ENCODE peak calls at places on chromosomes 5 and 9, in seven cellular contexts. One of them, this sample, is unnamed.

GRCh38 chr9:16821344-16821743 is 49.1 kb downstream of the BNC2 start:
- DNase-seq in NCI-H524 treated with DMSO at 0.1 percent for 48 hours: no peak
- DNase-seq in activated naive CD4-positive, alpha-beta T cell: no peak
- DNase-seq in foreskin fibroblast: no peak
- DNase-seq in left colon: no peak
- DNase-seq in NCI-H2081: no peak
- DNase-seq in D341Med: no peak
- DNase-seq in this sample: no peak

GRCh38 chr9:130002320-130002719 is 40.7 kb downstream of the FNBP1 start:
- DNase-seq in D341Med: no peak
- DNase-seq in left colon: no peak
- DNase-seq in NCI-H2081: no peak
- DNase-seq in NCI-H524 treated with DMSO at 0.1 percent for 48 hours: no peak
- DNase-seq in foreskin fibroblast: no peak
- DNase-seq in activated naive CD4-positive, alpha-beta T cell: no peak
- DNase-seq in this sample: no peak

GRCh38 chr5:159017787-159018186 is 81.9 kb downstream of the EBF1 start:
- DNase-seq in NCI-H524 treated with DMSO at 0.1 percent for 48 hours: no peak
- DNase-seq in foreskin fibroblast: peak
- DNase-seq in NCI-H2081: peak
- DNase-seq in left colon: no peak
- DNase-seq in D341Med: no peak
- DNase-seq in activated naive CD4-positive, alpha-beta T cell: no peak
- DNase-seq in this sample: peak

GRCh38 chr5:122101636-122102285 is 23.7 kb upstream of the LOX start:
- DNase-seq in NCI-H2081: peak
- DNase-seq in NCI-H524 treated with DMSO at 0.1 percent for 48 hours: no peak
- DNase-seq in left colon: no peak
- DNase-seq in activated naive CD4-positive, alpha-beta T cell: no peak
- DNase-seq in D341Med: no peak
- DNase-seq in foreskin fibroblast: peak
- DNase-seq in this sample: no peak

GRCh38 chr5:126098330-126099017 is 324.7 kb upstream of the GRAMD2B start:
- DNase-seq in D341Med: no peak
- DNase-seq in NCI-H2081: no peak
- DNase-seq in activated naive CD4-positive, alpha-beta T cell: no peak
- DNase-seq in foreskin fibroblast: peak
- DNase-seq in NCI-H524 treated with DMSO at 0.1 percent for 48 hours: no peak
- DNase-seq in left colon: no peak
- DNase-seq in this sample: no peak

GRCh38 chr5:78615697-78616096 is 32.9 kb downstream of the LHFPL2 start:
- DNase-seq in foreskin fibroblast: no peak
- DNase-seq in activated naive CD4-positive, alpha-beta T cell: no peak
- DNase-seq in NCI-H2081: no peak
- DNase-seq in NCI-H524 treated with DMSO at 0.1 percent for 48 hours: no peak
- DNase-seq in left colon: no peak
- DNase-seq in D341Med: no peak
- DNase-seq in this sample: no peak

GRCh38 chr9:129624947-129625346 is 1.0 kb upstream of the NTMT1 start:
- DNase-seq in foreskin fibroblast: no peak
- DNase-seq in D341Med: no peak
- DNase-seq in left colon: no peak
- DNase-seq in NCI-H524 treated with DMSO at 0.1 percent for 48 hours: no peak
- DNase-seq in activated naive CD4-positive, alpha-beta T cell: no peak
- DNase-seq in NCI-H2081: peak
- DNase-seq in this sample: no peak

GRCh38 chr5:5418764-5419163 is 3.7 kb upstream of the ICE1 start:
- DNase-seq in NCI-H2081: no peak
- DNase-seq in activated naive CD4-positive, alpha-beta T cell: no peak
- DNase-seq in NCI-H524 treated with DMSO at 0.1 percent for 48 hours: peak
- DNase-seq in D341Med: no peak
- DNase-seq in left colon: peak
- DNase-seq in foreskin fibroblast: no peak
- DNase-seq in this sample: no peak

GRCh38 chr9:17802249-17802857 is 223.5 kb downstream of the SH3GL2 start:
- DNase-seq in activated naive CD4-positive, alpha-beta T cell: no peak
- DNase-seq in NCI-H2081: peak
- DNase-seq in foreskin fibroblast: peak
- DNase-seq in D341Med: peak
- DNase-seq in NCI-H524 treated with DMSO at 0.1 percent for 48 hours: no peak
- DNase-seq in left colon: no peak
- DNase-seq in this sample: no peak

GRCh38 chr9:97857603-97858392 is 4.8 kb downstream of the FOXE1 start:
- DNase-seq in activated naive CD4-positive, alpha-beta T cell: no peak
- DNase-seq in D341Med: no peak
- DNase-seq in left colon: no peak
- DNase-seq in NCI-H524 treated with DMSO at 0.1 percent for 48 hours: no peak
- DNase-seq in NCI-H2081: no peak
- DNase-seq in foreskin fibroblast: no peak
- DNase-seq in this sample: no peak

GRCh38 chr5:139658501-139658927 is 10.4 kb downstream of the CXXC5 start:
- DNase-seq in NCI-H524 treated with DMSO at 0.1 percent for 48 hours: no peak
- DNase-seq in left colon: no peak
- DNase-seq in NCI-H2081: no peak
- DNase-seq in activated naive CD4-positive, alpha-beta T cell: no peak
- DNase-seq in foreskin fibroblast: peak
- DNase-seq in D341Med: no peak
- DNase-seq in this sample: no peak

GRCh38 chr5:145752947-145753346 is 82.2 kb downstream of the PRELID2 start:
- DNase-seq in activated naive CD4-positive, alpha-beta T cell: no peak
- DNase-seq in NCI-H2081: no peak
- DNase-seq in left colon: no peak
- DNase-seq in NCI-H524 treated with DMSO at 0.1 percent for 48 hours: no peak
- DNase-seq in D341Med: no peak
- DNase-seq in foreskin fibroblast: peak
- DNase-seq in this sample: no peak

GRCh38 chr5:161960314-161960713 is 107.3 kb upstream of the GABRG2 start:
- DNase-seq in NCI-H524 treated with DMSO at 0.1 percent for 48 hours: no peak
- DNase-seq in D341Med: no peak
- DNase-seq in activated naive CD4-positive, alpha-beta T cell: no peak
- DNase-seq in left colon: no peak
- DNase-seq in NCI-H2081: no peak
- DNase-seq in foreskin fibroblast: no peak
- DNase-seq in this sample: no peak

GRCh38 chr5:143649869-143650268 is 162.1 kb upstream of the HMHB1 start:
- DNase-seq in NCI-H2081: no peak
- DNase-seq in left colon: no peak
- DNase-seq in D341Med: no peak
- DNase-seq in NCI-H524 treated with DMSO at 0.1 percent for 48 hours: no peak
- DNase-seq in foreskin fibroblast: peak
- DNase-seq in activated naive CD4-positive, alpha-beta T cell: no peak
- DNase-seq in this sample: no peak